ENCODE peak calls at places on chromosomes 12 and 14, in ten cellular contexts. One of them, this sample, is unnamed.

GRCh38 chr12:113278141-113278540 is 56.8 kb downstream of the SLC8B1 start:
- DNase-seq in naive B cell: no peak
- DNase-seq in AG09319: no peak
- DNase-seq in GM10248: no peak
- DNase-seq in fibroblast of mammary gland: no peak
- DNase-seq in stimulated activated CD8-positive, alpha-beta memory T cell treated with anti-CD3 and anti-CD28 coated beads, Interleukin-4, amount 100 ng/mL, for 1 hour: no peak
- DNase-seq in nephron progenitor cell: no peak
- DNase-seq in Panc1: no peak
- DNase-seq in HT1080: no peak
- DNase-seq in adipocyte: no peak
- DNase-seq in this sample: no peak

GRCh38 chr12:70091021-70091521 is 152.2 kb upstream of the CNOT2 start:
- DNase-seq in naive B cell: no peak
- DNase-seq in AG09319: no peak
- DNase-seq in GM10248: no peak
- DNase-seq in fibroblast of mammary gland: no peak
- DNase-seq in stimulated activated CD8-positive, alpha-beta memory T cell treated with anti-CD3 and anti-CD28 coated beads, Interleukin-4, amount 100 ng/mL, for 1 hour: no peak
- DNase-seq in nephron progenitor cell: no peak
- DNase-seq in Panc1: no peak
- DNase-seq in HT1080: no peak
- DNase-seq in adipocyte: no peak
- DNase-seq in this sample: no peak

GRCh38 chr12:112285600-112286401 is 96.4 kb downstream of the HECTD4 start:
- DNase-seq in naive B cell: no peak
- DNase-seq in AG09319: no peak
- DNase-seq in GM10248: no peak
- DNase-seq in fibroblast of mammary gland: no peak
- DNase-seq in stimulated activated CD8-positive, alpha-beta memory T cell treated with anti-CD3 and anti-CD28 coated beads, Interleukin-4, amount 100 ng/mL, for 1 hour: no peak
- DNase-seq in nephron progenitor cell: no peak
- DNase-seq in Panc1: no peak
- DNase-seq in HT1080: no peak
- DNase-seq in adipocyte: no peak
- DNase-seq in this sample: no peak

GRCh38 chr12:52814710-52815155 is 817 bp upstream of the KRT4 start:
- DNase-seq in naive B cell: no peak
- DNase-seq in AG09319: no peak
- DNase-seq in GM10248: no peak
- DNase-seq in fibroblast of mammary gland: no peak
- DNase-seq in stimulated activated CD8-positive, alpha-beta memory T cell treated with anti-CD3 and anti-CD28 coated beads, Interleukin-4, amount 100 ng/mL, for 1 hour: no peak
- DNase-seq in nephron progenitor cell: no peak
- DNase-seq in Panc1: no peak
- DNase-seq in HT1080: no peak
- DNase-seq in adipocyte: no peak
- DNase-seq in this sample: no peak

GRCh38 chr14:35898217-35898775 is 72.2 kb downstream of the BRMS1L start:
- DNase-seq in naive B cell: no peak
- DNase-seq in AG09319: no peak
- DNase-seq in GM10248: no peak
- DNase-seq in fibroblast of mammary gland: no peak
- DNase-seq in stimulated activated CD8-positive, alpha-beta memory T cell treated with anti-CD3 and anti-CD28 coated beads, Interleukin-4, amount 100 ng/mL, for 1 hour: no peak
- DNase-seq in nephron progenitor cell: no peak
- DNase-seq in Panc1: no peak
- DNase-seq in HT1080: no peak
- DNase-seq in adipocyte: no peak
- DNase-seq in this sample: no peak

GRCh38 chr12:104957388-104958008 is 592 bp downstream of the SLC41A2 start:
- DNase-seq in naive B cell: no peak
- DNase-seq in AG09319: no peak
- DNase-seq in GM10248: no peak
- DNase-seq in fibroblast of mammary gland: no peak
- DNase-seq in stimulated activated CD8-positive, alpha-beta memory T cell treated with anti-CD3 and anti-CD28 coated beads, Interleukin-4, amount 100 ng/mL, for 1 hour: peak
- DNase-seq in nephron progenitor cell: no peak
- DNase-seq in Panc1: no peak
- DNase-seq in HT1080: peak
- DNase-seq in adipocyte: peak
- DNase-seq in this sample: no peak

GRCh38 chr14:24307575-24308341 is at the start of gene CIDEB:
- DNase-seq in naive B cell: peak
- DNase-seq in AG09319: no peak
- DNase-seq in GM10248: peak
- DNase-seq in fibroblast of mammary gland: peak
- DNase-seq in stimulated activated CD8-positive, alpha-beta memory T cell treated with anti-CD3 and anti-CD28 coated beads, Interleukin-4, amount 100 ng/mL, for 1 hour: no peak
- DNase-seq in nephron progenitor cell: peak
- DNase-seq in Panc1: peak
- DNase-seq in HT1080: peak
- DNase-seq in adipocyte: peak
- DNase-seq in this sample: peak

GRCh38 chr14:49769171-49769570 is 1.2 kb downstream of the KLHDC2 start:
- DNase-seq in naive B cell: no peak
- DNase-seq in AG09319: no peak
- DNase-seq in GM10248: no peak
- DNase-seq in fibroblast of mammary gland: peak
- DNase-seq in stimulated activated CD8-positive, alpha-beta memory T cell treated with anti-CD3 and anti-CD28 coated beads, Interleukin-4, amount 100 ng/mL, for 1 hour: no peak
- DNase-seq in nephron progenitor cell: no peak
- DNase-seq in Panc1: no peak
- DNase-seq in HT1080: peak
- DNase-seq in adipocyte: peak
- DNase-seq in this sample: no peak

GRCh38 chr12:74426091-74426490 is 111.5 kb upstream of the ATXN7L3B start:
- DNase-seq in naive B cell: no peak
- DNase-seq in AG09319: no peak
- DNase-seq in GM10248: no peak
- DNase-seq in fibroblast of mammary gland: no peak
- DNase-seq in stimulated activated CD8-positive, alpha-beta memory T cell treated with anti-CD3 and anti-CD28 coated beads, Interleukin-4, amount 100 ng/mL, for 1 hour: no peak
- DNase-seq in nephron progenitor cell: no peak
- DNase-seq in Panc1: no peak
- DNase-seq in HT1080: no peak
- DNase-seq in adipocyte: no peak
- DNase-seq in this sample: no peak

GRCh38 chr12:41684997-41685396 is 459.7 kb downstream of the GXYLT1 start:
- DNase-seq in naive B cell: no peak
- DNase-seq in AG09319: no peak
- DNase-seq in GM10248: no peak
- DNase-seq in fibroblast of mammary gland: no peak
- DNase-seq in stimulated activated CD8-positive, alpha-beta memory T cell treated with anti-CD3 and anti-CD28 coated beads, Interleukin-4, amount 100 ng/mL, for 1 hour: no peak
- DNase-seq in nephron progenitor cell: no peak
- DNase-seq in Panc1: no peak
- DNase-seq in HT1080: no peak
- DNase-seq in adipocyte: peak
- DNase-seq in this sample: no peak

GRCh38 chr14:61747342-61747741 is 14.9 kb upstream of the SNAPC1 start:
- DNase-seq in naive B cell: no peak
- DNase-seq in AG09319: no peak
- DNase-seq in GM10248: no peak
- DNase-seq in fibroblast of mammary gland: no peak
- DNase-seq in stimulated activated CD8-positive, alpha-beta memory T cell treated with anti-CD3 and anti-CD28 coated beads, Interleukin-4, amount 100 ng/mL, for 1 hour: no peak
- DNase-seq in nephron progenitor cell: no peak
- DNase-seq in Panc1: no peak
- DNase-seq in HT1080: no peak
- DNase-seq in adipocyte: peak
- DNase-seq in this sample: no peak

GRCh38 chr14:85088231-85088630 is 441.7 kb upstream of the FLRT2 start:
- DNase-seq in naive B cell: no peak
- DNase-seq in AG09319: no peak
- DNase-seq in GM10248: no peak
- DNase-seq in fibroblast of mammary gland: peak
- DNase-seq in stimulated activated CD8-positive, alpha-beta memory T cell treated with anti-CD3 and anti-CD28 coated beads, Interleukin-4, amount 100 ng/mL, for 1 hour: no peak
- DNase-seq in nephron progenitor cell: no peak
- DNase-seq in Panc1: no peak
- DNase-seq in HT1080: no peak
- DNase-seq in adipocyte: peak
- DNase-seq in this sample: no peak

GRCh38 chr12:30622509-30622908 is 73.2 kb downstream of the IPO8 start:
- DNase-seq in naive B cell: no peak
- DNase-seq in AG09319: no peak
- DNase-seq in GM10248: peak
- DNase-seq in fibroblast of mammary gland: peak
- DNase-seq in stimulated activated CD8-positive, alpha-beta memory T cell treated with anti-CD3 and anti-CD28 coated beads, Interleukin-4, amount 100 ng/mL, for 1 hour: no peak
- DNase-seq in nephron progenitor cell: no peak
- DNase-seq in Panc1: no peak
- DNase-seq in HT1080: peak
- DNase-seq in adipocyte: peak
- DNase-seq in this sample: no peak

GRCh38 chr12:131088701-131089525 is 135.2 kb downstream of the ADGRD1 start:
- DNase-seq in naive B cell: no peak
- DNase-seq in AG09319: no peak
- DNase-seq in GM10248: no peak
- DNase-seq in fibroblast of mammary gland: no peak
- DNase-seq in stimulated activated CD8-positive, alpha-beta memory T cell treated with anti-CD3 and anti-CD28 coated beads, Interleukin-4, amount 100 ng/mL, for 1 hour: no peak
- DNase-seq in nephron progenitor cell: no peak
- DNase-seq in Panc1: no peak
- DNase-seq in HT1080: no peak
- DNase-seq in adipocyte: no peak
- DNase-seq in this sample: no peak

GRCh38 chr14:103676881-103677675 is 38.2 kb downstream of the XRCC3 start:
- DNase-seq in naive B cell: no peak
- DNase-seq in AG09319: no peak
- DNase-seq in GM10248: no peak
- DNase-seq in fibroblast of mammary gland: no peak
- DNase-seq in stimulated activated CD8-positive, alpha-beta memory T cell treated with anti-CD3 and anti-CD28 coated beads, Interleukin-4, amount 100 ng/mL, for 1 hour: no peak
- DNase-seq in nephron progenitor cell: no peak
- DNase-seq in Panc1: no peak
- DNase-seq in HT1080: no peak
- DNase-seq in adipocyte: no peak
- DNase-seq in this sample: no peak

GRCh38 chr12:124713041-124713435 is 145.6 kb upstream of the NCOR2 start:
- DNase-seq in naive B cell: no peak
- DNase-seq in AG09319: no peak
- DNase-seq in GM10248: peak
- DNase-seq in fibroblast of mammary gland: no peak
- DNase-seq in stimulated activated CD8-positive, alpha-beta memory T cell treated with anti-CD3 and anti-CD28 coated beads, Interleukin-4, amount 100 ng/mL, for 1 hour: no peak
- DNase-seq in nephron progenitor cell: no peak
- DNase-seq in Panc1: no peak
- DNase-seq in HT1080: no peak
- DNase-seq in adipocyte: no peak
- DNase-seq in this sample: no peak

GRCh38 chr12:1922075-1922709 is 3.7 kb upstream of the CACNA2D4 start:
- DNase-seq in naive B cell: no peak
- DNase-seq in AG09319: no peak
- DNase-seq in GM10248: no peak
- DNase-seq in fibroblast of mammary gland: no peak
- DNase-seq in stimulated activated CD8-positive, alpha-beta memory T cell treated with anti-CD3 and anti-CD28 coated beads, Interleukin-4, amount 100 ng/mL, for 1 hour: no peak
- DNase-seq in nephron progenitor cell: no peak
- DNase-seq in Panc1: no peak
- DNase-seq in HT1080: peak
- DNase-seq in adipocyte: no peak
- DNase-seq in this sample: no peak

GRCh38 chr14:99274346-99275221 is 2.6 kb upstream of the BCL11B start:
- DNase-seq in naive B cell: no peak
- DNase-seq in AG09319: peak
- DNase-seq in GM10248: peak
- DNase-seq in fibroblast of mammary gland: peak
- DNase-seq in stimulated activated CD8-positive, alpha-beta memory T cell treated with anti-CD3 and anti-CD28 coated beads, Interleukin-4, amount 100 ng/mL, for 1 hour: no peak
- DNase-seq in nephron progenitor cell: peak
- DNase-seq in Panc1: no peak
- DNase-seq in HT1080: peak
- DNase-seq in adipocyte: peak
- DNase-seq in this sample: no peak

GRCh38 chr12:62700091-62700490 is 233.5 kb downstream of the MON2 start:
- DNase-seq in naive B cell: no peak
- DNase-seq in AG09319: no peak
- DNase-seq in GM10248: no peak
- DNase-seq in fibroblast of mammary gland: peak
- DNase-seq in stimulated activated CD8-positive, alpha-beta memory T cell treated with anti-CD3 and anti-CD28 coated beads, Interleukin-4, amount 100 ng/mL, for 1 hour: no peak
- DNase-seq in nephron progenitor cell: no peak
- DNase-seq in Panc1: no peak
- DNase-seq in HT1080: peak
- DNase-seq in adipocyte: no peak
- DNase-seq in this sample: no peak

GRCh38 chr12:72560370-72560769 is 288.2 kb downstream of the TRHDE start:
- DNase-seq in naive B cell: no peak
- DNase-seq in AG09319: no peak
- DNase-seq in GM10248: no peak
- DNase-seq in fibroblast of mammary gland: no peak
- DNase-seq in stimulated activated CD8-positive, alpha-beta memory T cell treated with anti-CD3 and anti-CD28 coated beads, Interleukin-4, amount 100 ng/mL, for 1 hour: no peak
- DNase-seq in nephron progenitor cell: no peak
- DNase-seq in Panc1: no peak
- DNase-seq in HT1080: no peak
- DNase-seq in adipocyte: no peak
- DNase-seq in this sample: no peak

GRCh38 chr14:96889091-96889490 is 91.9 kb downstream of the VRK1 start:
- DNase-seq in naive B cell: no peak
- DNase-seq in AG09319: no peak
- DNase-seq in GM10248: no peak
- DNase-seq in fibroblast of mammary gland: no peak
- DNase-seq in stimulated activated CD8-positive, alpha-beta memory T cell treated with anti-CD3 and anti-CD28 coated beads, Interleukin-4, amount 100 ng/mL, for 1 hour: no peak
- DNase-seq in nephron progenitor cell: no peak
- DNase-seq in Panc1: no peak
- DNase-seq in HT1080: no peak
- DNase-seq in adipocyte: no peak
- DNase-seq in this sample: no peak

GRCh38 chr12:85138833-85139232 is 102.7 kb downstream of the LRRIQ1 start:
- DNase-seq in naive B cell: no peak
- DNase-seq in AG09319: no peak
- DNase-seq in GM10248: no peak
- DNase-seq in fibroblast of mammary gland: peak
- DNase-seq in stimulated activated CD8-positive, alpha-beta memory T cell treated with anti-CD3 and anti-CD28 coated beads, Interleukin-4, amount 100 ng/mL, for 1 hour: no peak
- DNase-seq in nephron progenitor cell: no peak
- DNase-seq in Panc1: no peak
- DNase-seq in HT1080: peak
- DNase-seq in adipocyte: no peak
- DNase-seq in this sample: no peak

GRCh38 chr12:131204416-131205311 is 251.0 kb downstream of the ADGRD1 start:
- DNase-seq in naive B cell: no peak
- DNase-seq in AG09319: no peak
- DNase-seq in GM10248: peak
- DNase-seq in fibroblast of mammary gland: no peak
- DNase-seq in stimulated activated CD8-positive, alpha-beta memory T cell treated with anti-CD3 and anti-CD28 coated beads, Interleukin-4, amount 100 ng/mL, for 1 hour: no peak
- DNase-seq in nephron progenitor cell: no peak
- DNase-seq in Panc1: no peak
- DNase-seq in HT1080: no peak
- DNase-seq in adipocyte: no peak
- DNase-seq in this sample: no peak

GRCh38 chr12:75854681-75855309 is 176.8 kb downstream of the PHLDA1 start:
- DNase-seq in naive B cell: no peak
- DNase-seq in AG09319: peak
- DNase-seq in GM10248: no peak
- DNase-seq in fibroblast of mammary gland: peak
- DNase-seq in stimulated activated CD8-positive, alpha-beta memory T cell treated with anti-CD3 and anti-CD28 coated beads, Interleukin-4, amount 100 ng/mL, for 1 hour: no peak
- DNase-seq in nephron progenitor cell: no peak
- DNase-seq in Panc1: no peak
- DNase-seq in HT1080: no peak
- DNase-seq in adipocyte: no peak
- DNase-seq in this sample: no peak

GRCh38 chr12:121404734-121405133 is 4.8 kb downstream of the RNF34 start:
- DNase-seq in naive B cell: no peak
- DNase-seq in AG09319: no peak
- DNase-seq in GM10248: no peak
- DNase-seq in fibroblast of mammary gland: no peak
- DNase-seq in stimulated activated CD8-positive, alpha-beta memory T cell treated with anti-CD3 and anti-CD28 coated beads, Interleukin-4, amount 100 ng/mL, for 1 hour: no peak
- DNase-seq in nephron progenitor cell: no peak
- DNase-seq in Panc1: no peak
- DNase-seq in HT1080: no peak
- DNase-seq in adipocyte: peak
- DNase-seq in this sample: no peak

GRCh38 chr12:89370850-89371249 is 18.5 kb upstream of the DUSP6 start:
- DNase-seq in naive B cell: no peak
- DNase-seq in AG09319: no peak
- DNase-seq in GM10248: no peak
- DNase-seq in fibroblast of mammary gland: peak
- DNase-seq in stimulated activated CD8-positive, alpha-beta memory T cell treated with anti-CD3 and anti-CD28 coated beads, Interleukin-4, amount 100 ng/mL, for 1 hour: no peak
- DNase-seq in nephron progenitor cell: no peak
- DNase-seq in Panc1: no peak
- DNase-seq in HT1080: peak
- DNase-seq in adipocyte: no peak
- DNase-seq in this sample: no peak

GRCh38 chr14:30291216-30291615 is 267.7 kb upstream of the G2E3 start:
- DNase-seq in naive B cell: no peak
- DNase-seq in AG09319: peak
- DNase-seq in GM10248: no peak
- DNase-seq in fibroblast of mammary gland: peak
- DNase-seq in stimulated activated CD8-positive, alpha-beta memory T cell treated with anti-CD3 and anti-CD28 coated beads, Interleukin-4, amount 100 ng/mL, for 1 hour: no peak
- DNase-seq in nephron progenitor cell: no peak
- DNase-seq in Panc1: no peak
- DNase-seq in HT1080: peak
- DNase-seq in adipocyte: peak
- DNase-seq in this sample: no peak

GRCh38 chr12:55057466-55057865 is 37.7 kb downstream of the NEUROD4 start:
- DNase-seq in naive B cell: no peak
- DNase-seq in AG09319: no peak
- DNase-seq in GM10248: no peak
- DNase-seq in fibroblast of mammary gland: peak
- DNase-seq in stimulated activated CD8-positive, alpha-beta memory T cell treated with anti-CD3 and anti-CD28 coated beads, Interleukin-4, amount 100 ng/mL, for 1 hour: no peak
- DNase-seq in nephron progenitor cell: no peak
- DNase-seq in Panc1: no peak
- DNase-seq in HT1080: peak
- DNase-seq in adipocyte: no peak
- DNase-seq in this sample: no peak